ENCODE peak calls at places on chromosomes 4 and X, in seven cellular contexts. H is GM12878, W is GM12891, E is SK-N-SH, J is K562, U is HepG2, N is H1. Z is an unnamed sample.

GRCh38 chr4:87399148-87399547 is 8.2 kb upstream of the HSD17B11 start:
- DNase-seq in H (no peak), W (no peak), E (peak; percentile 39), J (no peak), U (peak; percentile 28), N (peak; percentile 54), Z (no peak)

GRCh38 chrX:110087485-110088356 is 84.8 kb downstream of the TMEM164 start:
- DNase-seq in H (no peak), W (no peak), E (no peak), J (no peak), U (no peak), N (no peak), Z (no peak)

GRCh38 chr4:82519776-82520175 is 42.0 kb downstream of the TMEM150C start:
- DNase-seq in H (no peak), W (no peak), E (no peak), J (no peak), U (no peak), N (no peak), Z (no peak)

GRCh38 chrX:147226801-147227200 is 412.3 kb upstream of the CXorf51A start:
- DNase-seq in H (no peak), W (no peak), E (no peak), J (no peak), U (no peak), N (no peak), Z (no peak)

GRCh38 chrX:108312938-108313337 is 125.3 kb downstream of the COL4A6 start:
- DNase-seq in H (no peak), W (no peak), E (no peak), J (no peak), U (no peak), N (peak; percentile 43), Z (no peak)

GRCh38 chrX:45710081-45710801 is 509.6 kb upstream of the DIPK2B start:
- DNase-seq in H (peak; percentile 69), W (no peak), E (peak; percentile 2), J (no peak), U (no peak), N (no peak), Z (no peak)

GRCh38 chr4:87365348-87365747 is 25.6 kb downstream of the HSD17B11 start:
- DNase-seq in H (no peak), W (no peak), E (no peak), J (no peak), U (no peak), N (no peak), Z (no peak)

GRCh38 chrX:75226280-75226679 is 47.6 kb upstream of the UPRT start:
- DNase-seq in H (no peak), W (no peak), E (no peak), J (no peak), U (no peak), N (no peak), Z (no peak)

GRCh38 chr4:836003-836511 is 10.1 kb upstream of the CPLX1 start:
- DNase-seq in H (no peak), W (no peak), E (no peak), J (no peak), U (no peak), N (no peak), Z (no peak)

GRCh38 chr4:155571184-155571944 is 95.3 kb upstream of the GUCY1A1 start:
- DNase-seq in H (no peak), W (no peak), E (peak; percentile 59), J (no peak), U (no peak), N (no peak), Z (no peak)

GRCh38 chr4:154634058-154634457 is 21.6 kb upstream of the FGG start:
- DNase-seq in H (no peak), W (no peak), E (no peak), J (no peak), U (no peak), N (no peak), Z (no peak)

GRCh38 chr4:79334783-79335182 is 8.9 kb upstream of the NAA11 start:
- DNase-seq in H (no peak), W (no peak), E (no peak), J (no peak), U (no peak), N (no peak), Z (no peak)

GRCh38 chr4:70936200-70936787 is 34.1 kb downstream of the MOB1B start:
- DNase-seq in H (no peak), W (no peak), E (no peak), J (no peak), U (no peak), N (no peak), Z (no peak)

GRCh38 chr4:183492791-183493221 is 12.1 kb upstream of the ING2 start:
- DNase-seq in H (no peak), W (no peak), E (no peak), J (no peak), U (no peak), N (no peak), Z (no peak)

GRCh38 chrX:25721564-25721963 is 416.6 kb upstream of the MAGEB18 start:
- DNase-seq in H (no peak), W (no peak), E (no peak), J (peak; percentile 8), U (peak; percentile 1), N (no peak), Z (no peak)

GRCh38 chrX:9465380-9466114 is 689 bp downstream of the TBL1X start:
- DNase-seq in H (no peak), W (peak; percentile 18), E (peak; percentile 50), J (peak; percentile 32), U (no peak), N (peak; percentile 59), Z (peak; percentile 40)

GRCh38 chr4:61648264-61648663 is 448.1 kb downstream of the ADGRL3 start:
- DNase-seq in H (no peak), W (no peak), E (no peak), J (no peak), U (no peak), N (no peak), Z (no peak)

GRCh38 chr4:56342746-56343145 is 44.5 kb downstream of the AASDH start:
- DNase-seq in H (no peak), W (no peak), E (no peak), J (no peak), U (no peak), N (no peak), Z (no peak)
- TF ChIP-seq TAF1 in H (no peak), W (no peak), E (no peak), J (no peak), U (no peak), N (no peak), Z (no peak)

GRCh38 chr4:176656108-176656507 is 136.6 kb downstream of the VEGFC start:
- DNase-seq in H (no peak), W (no peak), E (no peak), J (no peak), U (no peak), N (no peak), Z (no peak)
- TF ChIP-seq TAF1 in H (no peak), W (no peak), E (no peak), J (no peak), U (no peak), N (no peak), Z (no peak)

DNA sequence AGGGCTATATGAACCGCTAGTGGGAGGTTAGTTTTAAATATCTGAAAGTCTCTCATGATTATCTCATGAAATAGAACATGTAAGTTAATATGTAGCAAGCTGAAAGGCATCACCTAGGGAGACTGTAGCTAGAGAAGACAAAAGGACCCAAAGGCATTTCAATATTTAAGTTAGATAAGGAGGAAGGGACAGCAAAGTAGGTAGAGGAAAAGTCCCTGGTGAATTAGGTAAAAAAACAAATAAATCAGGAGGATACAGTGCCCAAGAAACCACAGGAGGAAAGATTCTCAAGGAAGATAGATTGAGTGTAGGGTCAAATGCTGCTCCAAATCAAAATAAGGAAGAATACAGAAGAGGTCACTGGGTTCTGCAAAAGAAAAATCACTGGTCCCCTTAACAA is 175.5 kb downstream of the GASK1B start:
- DNase-seq in H (no peak), W (no peak), E (no peak), J (no peak), U (peak; percentile 52), N (no peak), Z (no peak)
- TF ChIP-seq TAF1 in H (no peak), W (no peak), E (no peak), J (no peak), U (no peak), N (no peak), Z (no peak)

DNA sequence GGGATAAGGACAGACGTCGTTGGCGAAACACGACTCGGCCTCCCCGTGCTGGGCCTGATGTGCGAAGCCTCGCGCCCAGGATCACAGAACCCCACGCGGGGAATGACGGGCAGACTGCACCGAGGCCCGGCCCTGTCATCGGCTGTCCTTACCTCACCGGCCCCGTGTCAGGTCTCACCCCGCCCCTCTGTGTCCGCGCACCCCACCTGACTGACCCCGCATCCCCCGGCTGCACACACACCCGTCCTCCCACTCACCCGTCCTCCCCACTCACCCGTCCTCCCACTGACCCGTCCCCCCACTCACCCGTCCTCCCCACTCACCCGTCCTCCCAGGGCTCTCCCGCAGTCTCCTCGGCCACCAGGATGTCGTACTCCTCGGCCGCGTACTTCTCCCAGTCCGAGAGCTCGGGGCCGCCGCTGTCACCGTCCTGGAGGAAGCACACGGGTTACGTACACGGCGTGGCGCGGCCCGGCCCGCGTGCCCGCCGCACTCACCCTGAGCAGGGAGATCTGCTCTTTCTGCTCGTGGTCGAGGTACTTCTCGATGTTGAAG is 19.8 kb upstream of the GTPBP6 start:
- DNase-seq in H (no peak), W (no peak), E (no peak), J (no peak), U (no peak), N (no peak), Z (no peak)
- TF ChIP-seq TAF1 in H (no peak), W (no peak), E (no peak), J (no peak), U (no peak), N (no peak), Z (no peak)

GRCh38 chrX:20542072-20542471 is 275.4 kb upstream of the RPS6KA3 start:
- DNase-seq in H (no peak), W (no peak), E (no peak), J (no peak), U (no peak), N (no peak), Z (no peak)
- TF ChIP-seq TAF1 in H (no peak), W (no peak), E (no peak), J (no peak), U (no peak), N (no peak), Z (no peak)